ENCODE peak calls at places on chromosome 19, in six cellular contexts. One of them, this sample, is unnamed.

GRCh38 chr19:29677001-29677781 is 11.9 kb downstream of the PLEKHF1 start:
- DNase-seq in A549: no peak
- DNase-seq in K562: no peak
- DNase-seq in HepG2: no peak
- DNase-seq in GM12878: no peak
- DNase-seq in endothelial cell of umbilical vein: no peak
- DNase-seq in this sample: no peak

GRCh38 chr19:5806133-5806489 is 1.2 kb downstream of the NRTN start:
- DNase-seq in A549: no peak
- DNase-seq in K562: no peak
- DNase-seq in HepG2: no peak
- DNase-seq in GM12878: no peak
- DNase-seq in endothelial cell of umbilical vein: no peak
- DNase-seq in this sample: no peak

GRCh38 chr19:11261902-11262839 is at the start of gene DOCK6:
- DNase-seq in A549: no peak
- DNase-seq in K562: peak
- DNase-seq in HepG2: no peak
- DNase-seq in GM12878: no peak
- DNase-seq in endothelial cell of umbilical vein: no peak
- DNase-seq in this sample: peak

GRCh38 chr19:55443824-55444719 is 972 bp upstream of the SHISA7 start:
- DNase-seq in A549: no peak
- DNase-seq in K562: peak
- DNase-seq in HepG2: no peak
- DNase-seq in GM12878: no peak
- DNase-seq in endothelial cell of umbilical vein: no peak
- DNase-seq in this sample: no peak

GRCh38 chr19:1237754-1238372 is at the start of gene CBARP:
- DNase-seq in A549: no peak
- DNase-seq in K562: peak
- DNase-seq in HepG2: no peak
- DNase-seq in GM12878: no peak
- DNase-seq in endothelial cell of umbilical vein: no peak
- DNase-seq in this sample: no peak

GRCh38 chr19:13984875-13985741 is 21.0 kb downstream of the RFX1 start:
- DNase-seq in A549: no peak
- DNase-seq in K562: no peak
- DNase-seq in HepG2: peak
- DNase-seq in GM12878: no peak
- DNase-seq in endothelial cell of umbilical vein: no peak
- DNase-seq in this sample: no peak

GRCh38 chr19:5934779-5935472 is 20.9 kb downstream of the CAPS start:
- DNase-seq in A549: no peak
- DNase-seq in K562: no peak
- DNase-seq in HepG2: no peak
- DNase-seq in GM12878: no peak
- DNase-seq in endothelial cell of umbilical vein: peak
- DNase-seq in this sample: no peak

GRCh38 chr19:15248648-15249559 is 16.7 kb upstream of the EPHX3 start:
- DNase-seq in A549: peak
- DNase-seq in K562: no peak
- DNase-seq in HepG2: no peak
- DNase-seq in GM12878: no peak
- DNase-seq in endothelial cell of umbilical vein: peak
- DNase-seq in this sample: no peak

GRCh38 chr19:280541-281007 is 10.6 kb downstream of the PLPP2 start:
- DNase-seq in A549: no peak
- DNase-seq in K562: peak
- DNase-seq in HepG2: no peak
- DNase-seq in GM12878: no peak
- DNase-seq in endothelial cell of umbilical vein: no peak
- DNase-seq in this sample: no peak

GRCh38 chr19:16364231-16364865 is 39.7 kb downstream of the KLF2 start:
- DNase-seq in A549: no peak
- DNase-seq in K562: no peak
- DNase-seq in HepG2: no peak
- DNase-seq in GM12878: no peak
- DNase-seq in endothelial cell of umbilical vein: no peak
- DNase-seq in this sample: no peak

GRCh38 chr19:42433503-42434260 is 6.5 kb upstream of the LIPE start:
- DNase-seq in A549: peak
- DNase-seq in K562: peak
- DNase-seq in HepG2: peak
- DNase-seq in GM12878: no peak
- DNase-seq in endothelial cell of umbilical vein: peak
- DNase-seq in this sample: peak

GRCh38 chr19:49637865-49638350 is 2.0 kb downstream of the RRAS start:
- DNase-seq in A549: peak
- DNase-seq in K562: peak
- DNase-seq in HepG2: no peak
- DNase-seq in GM12878: no peak
- DNase-seq in endothelial cell of umbilical vein: peak
- DNase-seq in this sample: peak

GRCh38 chr19:48290923-48291700 is 21.2 kb downstream of the ZNF114 start:
- DNase-seq in A549: peak
- DNase-seq in K562: peak
- DNase-seq in HepG2: no peak
- DNase-seq in GM12878: no peak
- DNase-seq in endothelial cell of umbilical vein: peak
- DNase-seq in this sample: peak

GRCh38 chr19:53982611-53983010 is 8.8 kb upstream of the CACNG6 start:
- DNase-seq in A549: peak
- DNase-seq in K562: no peak
- DNase-seq in HepG2: no peak
- DNase-seq in GM12878: no peak
- DNase-seq in endothelial cell of umbilical vein: peak
- DNase-seq in this sample: no peak

GRCh38 chr19:1860133-1860775 is 3.1 kb downstream of the KLF16 start:
- DNase-seq in A549: no peak
- DNase-seq in K562: peak
- DNase-seq in HepG2: peak
- DNase-seq in GM12878: no peak
- DNase-seq in endothelial cell of umbilical vein: no peak
- DNase-seq in this sample: peak

DNA sequence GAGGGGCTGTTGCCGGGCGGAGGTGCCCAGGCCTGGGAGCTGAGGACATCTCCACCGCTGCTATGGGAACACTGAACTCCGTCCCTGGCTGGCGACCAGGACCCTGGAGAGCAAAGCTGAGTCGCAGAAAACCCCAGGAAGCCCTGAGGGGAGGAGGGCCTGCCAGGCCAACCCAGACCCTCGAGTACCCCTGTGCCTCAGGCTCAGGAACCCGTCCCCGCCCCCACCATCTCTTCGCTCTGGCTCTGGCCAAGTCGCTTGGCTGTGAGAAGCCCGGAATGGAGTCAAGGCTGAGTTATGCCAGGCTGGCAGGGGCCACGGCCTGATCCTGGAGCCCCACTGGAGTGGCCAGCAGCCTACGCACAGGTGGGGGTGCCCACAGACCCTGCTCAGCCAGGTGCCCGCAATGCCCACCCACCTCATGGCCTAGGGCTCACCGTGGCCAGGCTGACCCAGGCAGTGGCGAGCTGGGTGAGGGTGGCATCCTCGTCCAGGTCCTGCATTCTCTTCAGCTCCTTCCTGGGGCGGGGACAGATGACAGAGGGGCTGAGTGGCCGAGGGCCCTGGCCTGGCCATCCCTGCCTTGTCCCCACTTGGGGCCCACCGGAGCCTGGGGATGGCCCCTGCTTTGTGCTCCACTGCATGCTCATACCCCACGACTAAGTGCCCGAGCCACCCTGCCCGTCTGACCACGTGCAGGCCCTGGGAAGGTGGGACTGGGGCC is 8.5 kb upstream of the CERS1 start:
- DNase-seq in A549: no peak
- DNase-seq in K562: no peak
- DNase-seq in HepG2: no peak
- DNase-seq in GM12878: no peak
- DNase-seq in endothelial cell of umbilical vein: no peak
- DNase-seq in this sample: no peak
- TF ChIP-seq MYC in A549: no peak
- TF ChIP-seq MYC in K562: no peak
- TF ChIP-seq MYC in HepG2: no peak
- TF ChIP-seq MYC in GM12878: no peak
- TF ChIP-seq MYC in endothelial cell of umbilical vein: no peak
- TF ChIP-seq MYC in this sample: no peak

GRCh38 chr19:50720181-50720920 is 749 bp upstream of the SHANK1 start:
- DNase-seq in A549: no peak
- DNase-seq in K562: no peak
- DNase-seq in HepG2: no peak
- DNase-seq in GM12878: no peak
- DNase-seq in endothelial cell of umbilical vein: no peak
- DNase-seq in this sample: peak
- TF ChIP-seq MYC in A549: no peak
- TF ChIP-seq MYC in K562: no peak
- TF ChIP-seq MYC in HepG2: no peak
- TF ChIP-seq MYC in GM12878: no peak
- TF ChIP-seq MYC in endothelial cell of umbilical vein: no peak
- TF ChIP-seq MYC in this sample: peak

DNA sequence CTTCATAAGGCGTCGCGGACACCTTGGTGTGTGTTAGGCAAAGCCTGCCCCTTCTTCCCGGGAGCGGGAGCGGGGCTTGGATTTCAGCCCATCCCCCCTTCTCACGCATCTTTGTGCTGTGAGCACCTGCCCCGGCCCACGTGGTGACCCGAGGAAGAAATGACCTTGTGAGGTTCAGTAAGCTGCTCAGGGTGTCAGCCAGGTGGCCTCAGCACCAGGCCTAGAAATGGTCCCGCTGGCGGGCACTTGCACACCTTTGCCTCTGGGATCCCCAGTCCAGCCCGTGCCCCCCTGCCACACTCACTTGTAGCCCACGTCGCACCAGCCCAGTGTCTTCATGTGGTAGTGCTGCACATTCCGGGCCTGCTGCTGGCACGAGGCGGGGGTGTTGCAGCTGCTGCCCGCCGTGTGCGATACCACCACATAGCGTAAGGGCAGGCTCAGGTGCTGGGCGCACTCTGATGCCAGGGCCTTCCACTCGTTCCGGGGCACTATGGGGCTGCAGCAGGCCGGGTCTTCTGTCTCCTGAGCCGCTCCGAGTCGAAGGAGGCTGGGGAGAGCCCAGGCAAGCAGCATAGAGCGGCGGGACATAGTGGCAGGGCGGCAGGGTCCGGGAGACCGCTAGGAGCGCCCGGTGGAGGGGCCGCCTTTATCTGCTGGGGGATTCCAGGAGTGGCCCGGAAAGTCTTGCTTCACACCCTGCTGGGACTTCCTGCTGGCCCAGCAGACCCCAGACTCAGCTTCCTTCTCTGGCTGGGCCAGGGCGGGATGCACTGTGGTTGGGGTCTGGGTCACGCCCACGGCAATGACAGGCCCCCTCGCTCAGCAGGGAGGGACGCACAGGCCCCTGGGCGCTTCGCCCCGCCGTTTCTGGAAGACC is at the start of gene PGLYRP1:
- DNase-seq in A549: no peak
- DNase-seq in K562: no peak
- DNase-seq in HepG2: no peak
- DNase-seq in GM12878: no peak
- DNase-seq in endothelial cell of umbilical vein: no peak
- DNase-seq in this sample: peak
- TF ChIP-seq MYC in A549: no peak
- TF ChIP-seq MYC in K562: no peak
- TF ChIP-seq MYC in HepG2: no peak
- TF ChIP-seq MYC in GM12878: no peak
- TF ChIP-seq MYC in endothelial cell of umbilical vein: no peak
- TF ChIP-seq MYC in this sample: no peak

GRCh38 chr19:44303976-44304568 is 753 bp downstream of the ZNF235 start:
- DNase-seq in A549: peak
- DNase-seq in K562: peak
- DNase-seq in HepG2: no peak
- DNase-seq in GM12878: no peak
- DNase-seq in endothelial cell of umbilical vein: no peak
- DNase-seq in this sample: peak
- TF ChIP-seq MYC in A549: no peak
- TF ChIP-seq MYC in K562: no peak
- TF ChIP-seq MYC in HepG2: no peak
- TF ChIP-seq MYC in GM12878: no peak
- TF ChIP-seq MYC in endothelial cell of umbilical vein: no peak
- TF ChIP-seq MYC in this sample: no peak

GRCh38 chr19:38213911-38214625 is 10.0 kb downstream of the DPF1 start:
- DNase-seq in A549: no peak
- DNase-seq in K562: no peak
- DNase-seq in HepG2: no peak
- DNase-seq in GM12878: peak
- DNase-seq in endothelial cell of umbilical vein: no peak
- DNase-seq in this sample: peak
- TF ChIP-seq MYC in A549: no peak
- TF ChIP-seq MYC in K562: no peak
- TF ChIP-seq MYC in HepG2: no peak
- TF ChIP-seq MYC in GM12878: no peak
- TF ChIP-seq MYC in endothelial cell of umbilical vein: no peak
- TF ChIP-seq MYC in this sample: no peak

GRCh38 chr19:52599241-52599640 is 29.2 kb downstream of the ZNF701 start:
- DNase-seq in A549: no peak
- DNase-seq in K562: no peak
- DNase-seq in HepG2: no peak
- DNase-seq in GM12878: no peak
- DNase-seq in endothelial cell of umbilical vein: no peak
- DNase-seq in this sample: no peak

GRCh38 chr19:52603558-52604207 is 33.6 kb downstream of the ZNF701 start:
- DNase-seq in A549: no peak
- DNase-seq in K562: no peak
- DNase-seq in HepG2: no peak
- DNase-seq in GM12878: no peak
- DNase-seq in endothelial cell of umbilical vein: no peak
- DNase-seq in this sample: peak

GRCh38 chr19:52601025-52601973 is 31.2 kb downstream of the ZNF701 start:
- DNase-seq in A549: no peak
- DNase-seq in K562: peak
- DNase-seq in HepG2: peak
- DNase-seq in GM12878: peak
- DNase-seq in endothelial cell of umbilical vein: peak
- DNase-seq in this sample: peak

GRCh38 chr19:52602931-52603330 is 32.8 kb downstream of the ZNF701 start:
- DNase-seq in A549: no peak
- DNase-seq in K562: no peak
- DNase-seq in HepG2: no peak
- DNase-seq in GM12878: no peak
- DNase-seq in endothelial cell of umbilical vein: no peak
- DNase-seq in this sample: no peak

DNA sequence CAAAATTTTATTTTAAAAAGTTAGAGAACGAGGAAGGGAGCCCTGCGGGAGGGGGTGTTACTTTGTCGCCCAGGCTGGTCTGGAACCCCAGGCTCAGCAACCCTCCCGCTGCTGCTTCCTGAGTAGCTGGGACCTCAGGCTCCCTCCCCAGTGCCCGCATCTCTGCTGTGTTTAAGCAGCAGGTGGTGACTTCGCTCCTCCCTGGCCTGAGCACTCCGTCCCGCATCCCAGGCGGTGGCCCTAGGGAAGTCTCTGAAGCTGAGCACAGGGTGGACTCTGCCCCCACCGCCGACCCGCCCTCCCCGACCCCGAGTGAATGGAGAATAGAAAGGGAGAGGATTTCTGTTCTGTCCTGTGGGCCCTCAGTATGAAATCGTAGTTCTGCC is 30.5 kb downstream of the ZNF701 start:
- DNase-seq in A549: no peak
- DNase-seq in K562: no peak
- DNase-seq in HepG2: peak
- DNase-seq in GM12878: no peak
- DNase-seq in endothelial cell of umbilical vein: no peak
- DNase-seq in this sample: peak
- TF ChIP-seq MYC in A549: no peak
- TF ChIP-seq MYC in K562: no peak
- TF ChIP-seq MYC in HepG2: no peak
- TF ChIP-seq MYC in GM12878: no peak
- TF ChIP-seq MYC in endothelial cell of umbilical vein: no peak
- TF ChIP-seq MYC in this sample: no peak